ENCODE peak calls at places on chromosome X, in nine cellular contexts. One of them, this sample, is unnamed. For H3K27me3, the result is how much of the 10 kb centered on the place peaks cover.

GRCh38 chrX:40156472-40157227 is 58.9 kb upstream of the BCOR start:
- DNase-seq in tibial nerve: no peak
- DNase-seq in stomach: no peak
- DNase-seq in transverse colon: no peak
- DNase-seq in SK-N-SH: no peak
- DNase-seq in esophagus muscularis mucosa: no peak
- DNase-seq in K562: no peak
- DNase-seq in HepG2: no peak
- DNase-seq in suprapubic skin: no peak
- DNase-seq in this sample: peak

GRCh38 chrX:8405631-8406030 is 59.0 kb upstream of the VCX3B start:
- DNase-seq in tibial nerve: no peak
- DNase-seq in stomach: no peak
- DNase-seq in transverse colon: no peak
- DNase-seq in SK-N-SH: no peak
- DNase-seq in esophagus muscularis mucosa: no peak
- DNase-seq in K562: no peak
- DNase-seq in HepG2: no peak
- DNase-seq in suprapubic skin: no peak
- DNase-seq in this sample: no peak

GRCh38 chrX:39869846-39870601 is 227.7 kb downstream of the BCOR start:
- DNase-seq in tibial nerve: no peak
- DNase-seq in stomach: no peak
- DNase-seq in transverse colon: peak
- DNase-seq in SK-N-SH: no peak
- DNase-seq in esophagus muscularis mucosa: no peak
- DNase-seq in K562: peak
- DNase-seq in HepG2: no peak
- DNase-seq in suprapubic skin: no peak
- DNase-seq in this sample: no peak

GRCh38 chrX:47623540-47624027 is 3.9 kb upstream of the SYN1 start:
- DNase-seq in tibial nerve: no peak
- DNase-seq in stomach: no peak
- DNase-seq in transverse colon: peak
- DNase-seq in SK-N-SH: peak
- DNase-seq in esophagus muscularis mucosa: no peak
- DNase-seq in K562: peak
- DNase-seq in HepG2: peak
- DNase-seq in suprapubic skin: peak
- DNase-seq in this sample: peak

GRCh38 chrX:129768586-129769466 is 10.9 kb upstream of the SASH3 start:
- DNase-seq in tibial nerve: no peak
- DNase-seq in stomach: no peak
- DNase-seq in transverse colon: no peak
- DNase-seq in SK-N-SH: no peak
- DNase-seq in esophagus muscularis mucosa: no peak
- DNase-seq in K562: no peak
- DNase-seq in HepG2: peak
- DNase-seq in suprapubic skin: no peak
- DNase-seq in this sample: no peak

GRCh38 chrX:7132335-7133035 is 15.0 kb upstream of the STS start:
- DNase-seq in tibial nerve: peak
- DNase-seq in stomach: peak
- DNase-seq in transverse colon: peak
- DNase-seq in SK-N-SH: no peak
- DNase-seq in esophagus muscularis mucosa: no peak
- DNase-seq in K562: peak
- DNase-seq in HepG2: peak
- DNase-seq in suprapubic skin: no peak
- DNase-seq in this sample: no peak

GRCh38 chrX:119692241-119693031 is 532 bp downstream of the SEPTIN6 start:
- DNase-seq in tibial nerve: no peak
- DNase-seq in stomach: peak
- DNase-seq in transverse colon: peak
- DNase-seq in SK-N-SH: peak
- DNase-seq in esophagus muscularis mucosa: no peak
- DNase-seq in K562: peak
- DNase-seq in HepG2: no peak
- DNase-seq in suprapubic skin: no peak
- DNase-seq in this sample: peak

GRCh38 chrX:38768079-38768478 is 33.2 kb upstream of the MID1IP1 start:
- DNase-seq in tibial nerve: no peak
- DNase-seq in stomach: no peak
- DNase-seq in transverse colon: no peak
- DNase-seq in SK-N-SH: peak
- DNase-seq in esophagus muscularis mucosa: no peak
- DNase-seq in K562: no peak
- DNase-seq in HepG2: no peak
- DNase-seq in suprapubic skin: no peak
- DNase-seq in this sample: no peak

GRCh38 chrX:81301877-81302276 is 100.0 kb downstream of the SH3BGRL start:
- DNase-seq in tibial nerve: no peak
- DNase-seq in stomach: no peak
- DNase-seq in transverse colon: no peak
- DNase-seq in SK-N-SH: no peak
- DNase-seq in esophagus muscularis mucosa: no peak
- DNase-seq in K562: no peak
- DNase-seq in HepG2: no peak
- DNase-seq in suprapubic skin: no peak
- DNase-seq in this sample: no peak

GRCh38 chrX:47574609-47575325 is 7.5 kb upstream of the TIMP1 start:
- DNase-seq in tibial nerve: no peak
- DNase-seq in stomach: no peak
- DNase-seq in transverse colon: no peak
- DNase-seq in SK-N-SH: no peak
- DNase-seq in esophagus muscularis mucosa: no peak
- DNase-seq in K562: no peak
- DNase-seq in HepG2: no peak
- DNase-seq in suprapubic skin: peak
- DNase-seq in this sample: peak

GRCh38 chrX:150201841-150202240 is 161.3 kb upstream of the MAMLD1 start:
- DNase-seq in tibial nerve: no peak
- DNase-seq in stomach: no peak
- DNase-seq in transverse colon: no peak
- DNase-seq in SK-N-SH: no peak
- DNase-seq in esophagus muscularis mucosa: no peak
- DNase-seq in K562: no peak
- DNase-seq in HepG2: no peak
- DNase-seq in suprapubic skin: no peak
- DNase-seq in this sample: no peak

GRCh38 chrX:65745992-65746391 is 78.5 kb downstream of the MSN start:
- DNase-seq in tibial nerve: no peak
- DNase-seq in stomach: no peak
- DNase-seq in transverse colon: peak
- DNase-seq in SK-N-SH: no peak
- DNase-seq in esophagus muscularis mucosa: no peak
- DNase-seq in K562: no peak
- DNase-seq in HepG2: no peak
- DNase-seq in suprapubic skin: no peak
- DNase-seq in this sample: no peak

GRCh38 chrX:116285506-116285905 is 115.0 kb downstream of the AGTR2 start:
- DNase-seq in tibial nerve: no peak
- DNase-seq in stomach: no peak
- DNase-seq in transverse colon: no peak
- DNase-seq in SK-N-SH: no peak
- DNase-seq in esophagus muscularis mucosa: no peak
- DNase-seq in K562: no peak
- DNase-seq in HepG2: no peak
- DNase-seq in suprapubic skin: no peak
- DNase-seq in this sample: no peak

GRCh38 chrX:38600089-38600755 is 38.9 kb downstream of the TSPAN7 start:
- DNase-seq in tibial nerve: no peak
- DNase-seq in stomach: no peak
- DNase-seq in transverse colon: no peak
- DNase-seq in SK-N-SH: no peak
- DNase-seq in esophagus muscularis mucosa: no peak
- DNase-seq in K562: no peak
- DNase-seq in HepG2: no peak
- DNase-seq in suprapubic skin: no peak
- DNase-seq in this sample: no peak

GRCh38 chrX:126770179-126770578 is 49.4 kb upstream of the PRR32 start:
- DNase-seq in tibial nerve: peak
- DNase-seq in stomach: no peak
- DNase-seq in transverse colon: no peak
- DNase-seq in SK-N-SH: peak
- DNase-seq in esophagus muscularis mucosa: no peak
- DNase-seq in K562: peak
- DNase-seq in HepG2: no peak
- DNase-seq in suprapubic skin: no peak
- DNase-seq in this sample: no peak

GRCh38 chrX:16975233-16975632 is 28.8 kb downstream of the REPS2 start:
- DNase-seq in tibial nerve: no peak
- DNase-seq in stomach: no peak
- DNase-seq in transverse colon: no peak
- DNase-seq in SK-N-SH: no peak
- DNase-seq in esophagus muscularis mucosa: no peak
- DNase-seq in K562: no peak
- DNase-seq in HepG2: no peak
- DNase-seq in suprapubic skin: no peak
- DNase-seq in this sample: no peak

GRCh38 chrX:40083979-40084359 is 13.8 kb downstream of the BCOR start:
- DNase-seq in tibial nerve: no peak
- DNase-seq in stomach: no peak
- DNase-seq in transverse colon: no peak
- DNase-seq in SK-N-SH: no peak
- DNase-seq in esophagus muscularis mucosa: no peak
- DNase-seq in K562: no peak
- DNase-seq in HepG2: no peak
- DNase-seq in suprapubic skin: no peak
- DNase-seq in this sample: no peak

GRCh38 chrX:124406294-124407013 is 60.1 kb downstream of the SH2D1A start:
- DNase-seq in tibial nerve: peak
- DNase-seq in stomach: peak
- DNase-seq in transverse colon: peak
- DNase-seq in SK-N-SH: peak
- DNase-seq in esophagus muscularis mucosa: no peak
- DNase-seq in K562: peak
- DNase-seq in HepG2: peak
- DNase-seq in suprapubic skin: no peak
- DNase-seq in this sample: peak

DNA sequence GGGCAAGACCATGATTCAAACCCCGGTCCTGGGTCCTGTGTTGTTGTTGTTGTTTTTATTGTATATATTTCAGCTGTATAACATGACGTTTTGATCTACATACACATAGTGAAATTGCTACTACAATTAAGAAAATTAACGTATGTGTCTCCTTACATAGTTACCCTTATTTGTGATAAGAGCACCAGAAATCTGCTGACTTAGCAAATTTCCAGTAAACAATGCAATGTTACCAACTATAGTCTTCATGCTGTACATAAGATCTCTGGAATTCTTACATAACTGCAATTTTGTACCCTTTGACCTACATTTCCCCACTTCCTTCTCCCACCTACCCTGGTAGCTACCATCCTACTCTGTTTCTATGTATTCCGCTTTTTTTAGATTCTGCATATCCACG is 75.8 kb upstream of the MAGEB10 start:
- DNase-seq in tibial nerve: no peak
- DNase-seq in stomach: no peak
- DNase-seq in transverse colon: no peak
- DNase-seq in SK-N-SH: no peak
- DNase-seq in esophagus muscularis mucosa: no peak
- DNase-seq in K562: no peak
- DNase-seq in HepG2: no peak
- DNase-seq in suprapubic skin: no peak
- DNase-seq in this sample: no peak
- H3K27me3 ChIP-seq in tibial nerve: under half
- H3K27me3 ChIP-seq in stomach: under half
- H3K27me3 ChIP-seq in transverse colon: under half
- H3K27me3 ChIP-seq in SK-N-SH: under half
- H3K27me3 ChIP-seq in esophagus muscularis mucosa: under half
- H3K27me3 ChIP-seq in K562: under half
- H3K27me3 ChIP-seq in HepG2: under half
- H3K27me3 ChIP-seq in suprapubic skin: under half
- H3K27me3 ChIP-seq in this sample: under half

DNA sequence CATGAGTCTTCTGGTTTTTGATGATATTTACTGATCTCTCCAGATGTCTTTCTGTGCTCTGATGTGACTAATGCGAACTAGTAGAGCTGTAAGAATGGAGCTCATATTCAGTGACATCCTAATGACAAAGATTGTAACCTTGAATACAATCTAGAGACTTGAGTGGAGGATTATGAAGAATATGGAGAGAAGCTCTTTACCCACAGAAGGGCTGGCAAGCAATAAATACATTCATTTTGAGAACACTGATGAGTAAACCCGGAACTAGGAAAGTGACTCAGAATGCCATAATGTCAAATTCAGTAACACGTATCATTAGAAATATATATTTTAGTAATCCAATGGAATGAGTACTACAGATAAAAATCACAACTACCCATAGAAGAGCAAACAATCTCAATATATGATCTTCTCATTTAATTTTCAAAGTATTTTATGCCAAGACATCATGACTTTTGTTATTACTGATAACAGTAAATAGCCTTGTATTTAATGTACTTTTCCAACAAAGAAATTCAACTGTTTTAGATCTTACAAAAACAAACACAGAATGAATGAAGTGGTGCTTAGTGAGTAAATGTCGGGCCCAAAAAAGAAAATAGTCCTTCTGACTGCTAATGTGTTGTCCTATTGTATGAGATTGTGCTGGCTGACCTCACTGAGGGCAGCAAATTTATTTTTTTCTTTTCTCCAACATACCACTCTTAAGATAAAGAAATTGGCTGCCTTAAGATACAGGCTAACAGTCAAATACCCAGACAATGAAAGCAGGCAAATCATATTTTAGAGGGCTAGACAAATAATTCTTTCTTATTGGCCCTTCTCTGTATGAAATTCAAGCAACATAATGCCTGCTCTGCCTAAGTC is 49.2 kb upstream of the HDAC8 start:
- DNase-seq in tibial nerve: no peak
- DNase-seq in stomach: no peak
- DNase-seq in transverse colon: no peak
- DNase-seq in SK-N-SH: no peak
- DNase-seq in esophagus muscularis mucosa: no peak
- DNase-seq in K562: no peak
- DNase-seq in HepG2: no peak
- DNase-seq in suprapubic skin: no peak
- DNase-seq in this sample: no peak
- H3K4me3 ChIP-seq in tibial nerve: no peak
- H3K4me3 ChIP-seq in stomach: no peak
- H3K4me3 ChIP-seq in transverse colon: no peak
- H3K4me3 ChIP-seq in SK-N-SH: peak
- H3K4me3 ChIP-seq in esophagus muscularis mucosa: no peak
- H3K4me3 ChIP-seq in K562: no peak
- H3K4me3 ChIP-seq in HepG2: no peak
- H3K4me3 ChIP-seq in suprapubic skin: no peak
- H3K4me3 ChIP-seq in this sample: no peak

GRCh38 chrX:115065304-115065703 is 47.9 kb upstream of the IL13RA2 start:
- DNase-seq in tibial nerve: no peak
- DNase-seq in stomach: no peak
- DNase-seq in transverse colon: no peak
- DNase-seq in SK-N-SH: no peak
- DNase-seq in esophagus muscularis mucosa: no peak
- DNase-seq in K562: no peak
- DNase-seq in HepG2: no peak
- DNase-seq in suprapubic skin: no peak
- DNase-seq in this sample: no peak
- TF ChIP-seq EP300 in tibial nerve: no peak
- TF ChIP-seq EP300 in stomach: no peak
- TF ChIP-seq EP300 in transverse colon: no peak
- TF ChIP-seq EP300 in SK-N-SH: no peak
- TF ChIP-seq EP300 in esophagus muscularis mucosa: no peak
- TF ChIP-seq EP300 in K562: no peak
- TF ChIP-seq EP300 in HepG2: no peak
- TF ChIP-seq EP300 in suprapubic skin: no peak
- TF ChIP-seq EP300 in this sample: no peak

GRCh38 chrX:69127466-69127865 is 37.8 kb downstream of the PJA1 start:
- DNase-seq in tibial nerve: no peak
- DNase-seq in stomach: no peak
- DNase-seq in transverse colon: no peak
- DNase-seq in SK-N-SH: no peak
- DNase-seq in esophagus muscularis mucosa: no peak
- DNase-seq in K562: no peak
- DNase-seq in HepG2: no peak
- DNase-seq in suprapubic skin: no peak
- DNase-seq in this sample: no peak
- H3K27me3 ChIP-seq in tibial nerve: under half
- H3K27me3 ChIP-seq in stomach: under half
- H3K27me3 ChIP-seq in transverse colon: under half
- H3K27me3 ChIP-seq in SK-N-SH: under half
- H3K27me3 ChIP-seq in esophagus muscularis mucosa: under half
- H3K27me3 ChIP-seq in K562: under half
- H3K27me3 ChIP-seq in HepG2: under half
- H3K27me3 ChIP-seq in suprapubic skin: under half
- H3K27me3 ChIP-seq in this sample: under half

This sample was measured in ovary.